ENCODE peak calls at places on chromosomes 3 and 15, in four cellular contexts. F is endothelial cell of umbilical vein, R is right lobe of liver, L is Panc1. B is an unnamed sample. For H3K9me3 and H3K27me3, the result is how much of the 10 kb centered on the place peaks cover.

GRCh38 chr3:52483577-52484495 is 11.3 kb upstream of the STAB1 start:
- DNase-seq in L (no peak), R (no peak), F (no peak), B (no peak)

GRCh38 chr15:97804950-97805349 is 155.6 kb upstream of the ARRDC4 start:
- DNase-seq in L (no peak), F (no peak), R (no peak), B (no peak)

GRCh38 chr3:142366434-142366833 is 81.4 kb downstream of the XRN1 start:
- DNase-seq in L (no peak), R (no peak), F (peak), B (no peak)

GRCh38 chr3:117127147-117127546 is 417.6 kb downstream of the TUSC7 start:
- DNase-seq in F (no peak), R (no peak), L (no peak), B (no peak)

GRCh38 chr3:69364354-69364753 is 21.5 kb downstream of the FRMD4B start:
- DNase-seq in F (no peak), L (no peak), R (no peak), B (no peak)

GRCh38 chr3:64495413-64495812 is 192.4 kb downstream of the ADAMTS9 start:
- DNase-seq in F (no peak), R (no peak), L (no peak), B (no peak)

GRCh38 chr15:42608110-42608531 is 32.7 kb downstream of the STARD9 start:
- DNase-seq in F (peak), R (no peak), L (no peak), B (peak)

GRCh38 chr3:149657458-149657795 is 398 bp downstream of the WWTR1 start:
- DNase-seq in L (no peak), R (no peak), F (no peak), B (peak)

GRCh38 chr15:68389936-68390790 is 41.8 kb downstream of the ITGA11 start:
- DNase-seq in R (peak), L (no peak), F (peak), B (peak)

GRCh38 chr3:50299929-50300680 is 900 bp upstream of the HYAL3 start:
- DNase-seq in R (peak), L (no peak), F (no peak), B (no peak)

GRCh38 chr3:197730200-197730599 is 6.5 kb downstream of the RUBCN start:
- DNase-seq in F (no peak), L (no peak), R (no peak), B (no peak)

GRCh38 chr3:105166893-105167292 is 199.8 kb upstream of the ALCAM start:
- DNase-seq in L (no peak), F (no peak), R (no peak), B (no peak)

GRCh38 chr3:86792316-86792715 is 198.6 kb downstream of the VGLL3 start:
- DNase-seq in R (no peak), F (no peak), L (no peak), B (no peak)

GRCh38 chr3:155972885-155973584 is 102.6 kb downstream of the GMPS start:
- DNase-seq in L (no peak), R (no peak), F (no peak), B (no peak)

GRCh38 chr3:188508454-188508853 is 354.5 kb downstream of the LPP start:
- DNase-seq in L (no peak), F (no peak), R (no peak), B (no peak)

GRCh38 chr3:58349792-58350626 is 17.3 kb downstream of the PXK start:
- DNase-seq in L (no peak), R (no peak), F (no peak), B (peak)

GRCh38 chr3:28279770-28280169 is 38.4 kb downstream of the CMC1 start:
- DNase-seq in R (no peak), L (no peak), F (no peak), B (no peak)

GRCh38 chr15:59501531-59502113 is 63.6 kb downstream of the FAM81A start:
- DNase-seq in L (peak), R (peak), F (peak), B (peak)

GRCh38 chr15:57424628-57425405 is 48.5 kb downstream of the CGNL1 start:
- DNase-seq in R (no peak), L (no peak), F (no peak), B (no peak)

GRCh38 chr3:40843208-40843624 is 318.5 kb downstream of the ZNF621 start:
- DNase-seq in F (no peak), L (no peak), R (no peak), B (no peak)

GRCh38 chr3:76509179-76509830 is 530.6 kb upstream of the ROBO2 start:
- DNase-seq in F (no peak), R (no peak), L (no peak), B (no peak)

GRCh38 chr3:4351872-4352271 is 48.7 kb downstream of the SETMAR start:
- DNase-seq in F (no peak), L (no peak), R (no peak), B (no peak)

GRCh38 chr3:164007764-164008163 is 1070.5 kb downstream of the SI start:
- DNase-seq in F (no peak), L (no peak), R (no peak), B (no peak)

GRCh38 chr3:186930143-186930638 is at the start of gene ST6GAL1:
- DNase-seq in F (peak), R (peak), L (no peak), B (peak)

GRCh38 chr3:139746481-139746880 is 68.7 kb upstream of the NMNAT3 start:
- DNase-seq in F (no peak), R (no peak), L (no peak), B (no peak)

GRCh38 chr3:49799761-49800160 is at the start of gene CDHR4:
- DNase-seq in F (no peak), R (no peak), L (no peak), B (no peak)

GRCh38 chr3:48989126-48989795 is 780 bp upstream of the P4HTM start:
- DNase-seq in F (no peak), L (no peak), R (no peak), B (no peak)

GRCh38 chr3:13808576-13808975 is 71.3 kb downstream of the WNT7A start:
- DNase-seq in L (no peak), F (no peak), R (no peak), B (no peak)

GRCh38 chr3:13811614-13812013 is 68.3 kb downstream of the WNT7A start:
- DNase-seq in L (no peak), R (no peak), F (no peak), B (no peak)

GRCh38 chr3:13815088-13815683 is 64.7 kb downstream of the WNT7A start:
- DNase-seq in R (no peak), L (no peak), F (no peak), B (no peak)

DNA sequence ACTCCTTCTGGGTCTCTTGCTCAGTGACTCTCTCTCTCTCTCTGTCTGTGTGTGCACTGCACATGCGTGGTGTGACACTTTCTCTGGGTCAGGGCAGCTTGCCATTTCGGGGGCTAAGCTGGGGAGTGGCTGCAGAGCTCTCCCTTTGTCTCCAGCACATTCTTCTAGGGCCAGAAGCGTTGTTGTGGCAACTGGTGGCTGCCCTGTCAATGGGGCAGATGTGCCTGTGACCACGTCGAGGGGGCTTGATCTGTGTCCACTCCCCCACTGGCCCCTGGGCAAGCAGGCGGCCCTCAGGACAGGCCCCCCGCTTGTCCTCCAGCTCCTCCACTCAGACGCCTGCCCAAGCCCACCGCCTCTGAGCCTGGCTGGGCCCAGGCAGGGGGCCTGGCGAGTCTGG is 67.8 kb downstream of the WNT7A start:
- DNase-seq in L (no peak), F (no peak), R (no peak), B (no peak)
- H3K9me3 ChIP-seq in L (under half), F (under half), R (under half), B (under half)

GRCh38 chr3:169600732-169601131 is 62.8 kb downstream of the MECOM start:
- DNase-seq in F (no peak), R (no peak), L (no peak), B (no peak)

GRCh38 chr3:169602482-169602881 is 61.0 kb downstream of the MECOM start:
- DNase-seq in L (no peak), R (no peak), F (no peak), B (no peak)

GRCh38 chr3:169604568-169604967 is 58.9 kb downstream of the MECOM start:
- DNase-seq in R (no peak), F (no peak), L (no peak), B (no peak)

GRCh38 chr3:169603661-169604060 is 59.9 kb downstream of the MECOM start:
- DNase-seq in F (no peak), R (no peak), L (no peak), B (no peak)

GRCh38 chr3:169604118-169604517 is 59.4 kb downstream of the MECOM start:
- DNase-seq in F (no peak), R (no peak), L (no peak), B (no peak)
- H3K4me3 ChIP-seq in F (no peak), R (no peak), L (no peak), B (no peak)

GRCh38 chr3:55687526-55687925 is 200.4 kb upstream of the WNT5A start:
- DNase-seq in L (no peak), F (no peak), R (no peak), B (no peak)

GRCh38 chr3:55692295-55692957 is 205.3 kb upstream of the WNT5A start:
- DNase-seq in F (no peak), L (no peak), R (no peak), B (no peak)

GRCh38 chr3:55688154-55688553 is 201.0 kb upstream of the WNT5A start:
- DNase-seq in R (no peak), L (no peak), F (no peak), B (no peak)

GRCh38 chr3:55690746-55691540 is 203.8 kb upstream of the WNT5A start:
- DNase-seq in L (no peak), R (no peak), F (no peak), B (no peak)

DNA sequence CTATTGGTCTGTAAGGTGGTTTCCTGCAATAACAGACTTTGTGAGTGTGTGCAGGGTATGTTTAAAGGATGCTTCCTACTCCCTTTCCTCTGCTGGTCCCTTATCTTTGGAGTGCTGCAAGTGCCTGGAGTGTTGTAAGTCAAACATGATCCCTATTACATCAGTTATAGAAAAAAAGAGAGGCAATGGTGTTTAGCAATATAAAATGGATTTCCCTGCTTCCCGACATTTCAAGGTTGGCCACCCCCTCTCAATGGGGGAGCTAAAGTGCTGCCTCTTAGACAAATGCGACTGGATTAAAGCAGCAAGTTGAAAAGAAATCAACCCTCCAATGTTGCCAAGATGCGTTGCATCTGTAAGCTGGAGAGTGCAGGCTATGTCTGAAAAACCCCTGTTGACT is 203.1 kb upstream of the WNT5A start:
- DNase-seq in R (no peak), L (no peak), F (no peak), B (no peak)
- H3K27me3 ChIP-seq in R (under half), L (under half), F (under half), B (under half)

DNA sequence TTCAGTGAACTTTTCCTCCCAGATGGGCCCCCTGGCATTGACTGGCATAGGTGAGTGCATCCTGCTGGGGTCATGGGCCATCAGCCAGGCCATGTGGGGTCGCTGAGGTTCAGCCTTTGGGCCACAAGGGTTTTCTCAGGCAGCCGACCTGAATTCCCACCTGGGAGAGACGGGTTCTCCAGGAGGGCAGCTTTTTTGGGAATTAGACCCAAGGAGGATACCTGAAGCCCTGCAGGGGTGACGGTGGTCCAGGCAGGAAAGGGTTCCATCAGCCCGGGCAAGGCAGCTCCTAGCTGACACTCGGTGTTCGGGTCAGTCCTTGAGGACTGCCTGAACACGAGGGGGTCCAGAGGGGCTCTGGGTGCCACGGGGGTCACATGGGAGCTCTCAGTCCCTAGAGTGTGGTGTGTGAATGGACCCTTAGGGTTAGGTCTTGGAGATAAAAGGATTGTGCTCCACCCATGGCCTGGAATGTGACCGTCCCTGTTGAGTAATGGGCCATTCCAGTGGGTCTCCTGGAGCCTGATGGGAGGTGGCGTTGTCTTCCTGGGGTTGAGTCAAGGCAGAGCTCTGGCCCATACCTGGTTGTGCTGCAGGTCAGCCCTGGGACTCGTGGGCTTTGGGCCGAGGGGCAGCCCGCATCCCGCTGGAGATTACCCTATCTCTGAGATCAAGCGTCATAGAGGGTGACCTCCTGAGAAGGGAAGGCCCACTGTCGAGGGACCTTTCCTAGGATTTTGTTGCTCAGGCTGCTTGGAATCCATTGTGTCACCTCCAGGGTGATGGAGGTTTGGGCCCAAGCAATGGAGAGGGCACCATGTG is 192.8 kb downstream of the UBE3A start:
- DNase-seq in R (no peak), F (no peak), L (no peak), B (peak)
- H3K9me3 ChIP-seq in R (under half), F (under half), L (under half), B (under half)

DNA sequence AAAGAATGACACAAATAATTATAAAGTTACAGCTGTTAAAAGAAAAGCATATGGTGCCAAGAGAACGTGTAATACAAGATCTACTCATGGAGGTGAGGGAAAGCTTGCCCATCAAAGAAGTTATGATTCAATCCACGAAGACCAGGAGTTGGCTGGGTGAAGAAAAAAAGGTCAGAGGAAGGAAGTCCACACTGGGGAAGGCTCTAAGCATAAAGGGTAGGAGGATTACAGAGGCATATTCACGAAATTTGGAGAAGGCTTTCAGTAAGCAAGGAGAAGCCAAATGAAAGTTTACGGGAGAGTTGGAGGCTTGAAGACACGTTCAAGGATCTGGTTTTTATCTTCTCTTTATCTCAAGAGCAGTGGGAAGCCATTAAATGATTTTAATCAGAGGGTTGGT is 1.8 kb upstream of the TGFBR2 start:
- DNase-seq in F (no peak), L (no peak), R (no peak), B (no peak)
- H3K4me3 ChIP-seq in F (no peak), L (no peak), R (no peak), B (no peak)

DNA sequence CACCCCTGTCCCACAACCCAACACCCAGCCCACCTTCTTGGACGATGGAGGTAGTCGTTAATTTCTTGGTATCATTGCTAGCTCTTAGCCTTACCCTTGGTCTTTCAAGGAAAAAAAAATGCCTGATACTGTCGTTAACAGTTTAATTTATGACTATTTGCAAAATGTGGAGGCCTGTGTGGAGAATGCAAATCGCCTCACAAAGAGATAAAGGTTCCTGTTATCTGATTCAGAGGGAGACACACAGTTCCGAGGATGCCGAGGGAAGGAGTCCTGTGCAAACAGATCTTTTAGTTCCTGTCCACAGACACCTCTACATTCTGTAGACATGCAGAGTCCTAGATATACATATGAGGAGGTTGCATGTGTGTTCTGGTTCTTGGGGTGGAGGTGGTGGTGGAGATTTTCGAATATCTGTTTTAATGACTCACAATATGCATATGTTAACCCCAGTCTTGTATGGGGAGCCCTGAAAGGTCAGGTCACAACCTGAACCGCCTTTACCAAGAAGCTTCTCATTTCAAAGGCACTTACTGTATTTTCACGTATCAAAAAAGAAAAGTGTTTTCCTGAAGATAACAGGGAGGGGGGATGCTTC is 5.6 kb downstream of the NR2F2 start:
- DNase-seq in L (no peak), F (peak), R (no peak), B (no peak)
- H3K27me3 ChIP-seq in L (under half), F (under half), R (under half), B (under half)

GRCh38 chr3:154886437-154886836 is 193.7 kb upstream of the MME start:
- DNase-seq in L (no peak), R (no peak), F (no peak), B (peak)
- H3K9me3 ChIP-seq in L (under half), R (under half), F (under half), B (under half)

DNA sequence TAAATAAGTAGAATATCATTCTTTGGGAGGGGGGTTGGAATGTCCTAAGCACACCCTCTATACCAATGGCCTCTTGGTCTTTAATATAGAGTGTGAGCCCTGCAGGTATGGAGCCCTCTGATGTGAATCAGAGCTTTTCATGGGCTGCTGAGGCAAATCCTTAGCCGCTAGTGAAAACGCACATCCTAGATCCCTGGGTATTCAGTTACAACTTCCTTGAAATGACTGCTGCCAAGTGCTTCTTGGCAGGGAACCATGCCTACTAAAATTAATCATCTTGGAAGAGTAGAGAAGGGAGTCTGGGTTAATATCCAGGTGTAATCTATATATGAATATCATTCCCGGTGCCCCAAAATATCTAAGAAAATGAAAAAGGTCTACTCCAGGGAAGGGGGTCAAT is 109.1 kb downstream of the POLQ start:
- DNase-seq in R (no peak), F (peak), L (no peak), B (peak)
- H3K4me3 ChIP-seq in R (no peak), F (no peak), L (no peak), B (no peak)

GRCh38 chr15:89428246-89428645 is 68.1 kb downstream of the RHCG start:
- DNase-seq in L (no peak), R (no peak), F (no peak), B (no peak)

GRCh38 chr15:89426500-89426899 is 69.9 kb downstream of the RHCG start:
- DNase-seq in F (no peak), L (no peak), R (no peak), B (no peak)

GRCh38 chr15:89430530-89431341 is 65.6 kb downstream of the RHCG start:
- DNase-seq in F (peak), L (peak), R (peak), B (peak)

GRCh38 chr15:89429023-89429422 is 67.4 kb downstream of the RHCG start:
- DNase-seq in F (no peak), L (no peak), R (no peak), B (no peak)

GRCh38 chr15:89429986-89430385 is 66.4 kb downstream of the RHCG start:
- DNase-seq in R (no peak), F (no peak), L (no peak), B (no peak)
- H3K27me3 ChIP-seq in R (under half), F (under half), L (under half), B (under half)

DNA sequence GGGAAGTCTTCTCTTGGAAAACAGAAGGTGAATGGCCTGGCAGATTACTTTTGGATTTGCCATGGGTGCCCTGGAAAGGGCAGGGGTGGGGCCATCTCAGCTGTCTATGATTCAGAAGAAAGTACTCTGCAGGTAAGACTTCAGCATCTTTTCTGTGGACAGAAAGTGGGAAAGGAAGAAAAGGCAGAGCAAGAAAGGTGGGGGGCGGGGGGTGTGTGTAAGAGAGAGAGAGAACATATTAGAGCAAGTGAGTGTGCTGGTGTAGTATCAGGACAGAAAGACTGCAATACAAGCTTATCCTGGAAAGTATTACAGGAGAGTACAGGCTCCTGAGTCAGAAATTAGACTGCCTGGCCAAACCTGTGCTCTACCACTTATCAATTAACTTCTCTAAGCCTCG is 5.5 kb downstream of the TAGLN3 start:
- DNase-seq in L (no peak), F (no peak), R (no peak), B (no peak)
- H3K9me3 ChIP-seq in L (under half), F (under half), R (under half), B (under half)